ENCODE peak calls at places on chromosomes 12 and 14, in five cellular contexts. W is HCT116, D is coronary artery, K is cardiac fibroblast, E is IMR-90. M is an unnamed sample.

GRCh38 chr12:107685360-107686248 is at the start of gene PWP1:
- DNase-seq in W (peak), D (peak), K (peak), E (peak), M (peak)

GRCh38 chr14:104383088-104383805 is 196.3 kb upstream of the C14orf180 start:
- DNase-seq in W (no peak), D (no peak), K (no peak), E (no peak), M (no peak)

GRCh38 chr14:83994020-83994419 is 1535.9 kb upstream of the FLRT2 start:
- DNase-seq in W (no peak), D (no peak), K (peak), E (peak), M (no peak)

GRCh38 chr12:74337951-74338350 is 199.7 kb upstream of the ATXN7L3B start:
- DNase-seq in W (peak), D (no peak), K (peak), E (peak), M (no peak)

GRCh38 chr12:79925492-79925891 is 9.4 kb downstream of the PPP1R12A start:
- DNase-seq in W (no peak), D (no peak), K (peak), E (no peak), M (no peak)

GRCh38 chr14:79437951-79438350 is 773.4 kb downstream of the DIO2 start:
- DNase-seq in W (no peak), D (no peak), K (no peak), E (no peak), M (no peak)

GRCh38 chr14:35335388-35336092 is 43.4 kb downstream of the PSMA6 start:
- DNase-seq in W (no peak), D (no peak), K (peak), E (no peak), M (no peak)

GRCh38 chr12:1795221-1795784 is 25.1 kb upstream of the LRTM2 start:
- DNase-seq in W (no peak), D (peak), K (no peak), E (no peak), M (no peak)

GRCh38 chr12:117603316-117604113 is 242.1 kb upstream of the NOS1 start:
- DNase-seq in W (no peak), D (no peak), K (no peak), E (no peak), M (no peak)

GRCh38 chr12:70823182-70823976 is 97.2 kb downstream of the PTPRR start:
- DNase-seq in W (no peak), D (no peak), K (peak), E (no peak), M (no peak)

GRCh38 chr12:117850048-117850447 is 118.7 kb downstream of the KSR2 start:
- DNase-seq in W (peak), D (no peak), K (peak), E (peak), M (no peak)

GRCh38 chr14:75060420-75060819 is 3.4 kb downstream of the ACYP1 start:
- DNase-seq in W (no peak), D (no peak), K (no peak), E (no peak), M (no peak)

GRCh38 chr12:112162261-112162790 is 37.0 kb downstream of the TRAFD1 start:
- DNase-seq in W (no peak), D (peak), K (no peak), E (no peak), M (no peak)

GRCh38 chr12:80622271-80622670 is 85.2 kb upstream of the MYF6 start:
- DNase-seq in W (no peak), D (no peak), K (peak), E (no peak), M (no peak)

GRCh38 chr14:73786632-73786941 is 65.0 kb upstream of the PTGR2 start:
- DNase-seq in W (no peak), D (no peak), K (peak), E (peak), M (no peak)

GRCh38 chr14:67971627-67972625 is 152.3 kb downstream of the RAD51B start:
- DNase-seq in W (no peak), D (no peak), K (peak), E (peak), M (no peak)

GRCh38 chr14:26702721-26703250 is 105.0 kb upstream of the NOVA1 start:
- DNase-seq in W (no peak), D (no peak), K (peak), E (no peak), M (no peak)

GRCh38 chr12:46214668-46215429 is 54.0 kb downstream of the SLC38A1 start:
- DNase-seq in W (no peak), D (no peak), K (no peak), E (peak), M (peak)

GRCh38 chr12:115660211-115660805 is 617.2 kb downstream of the MED13L start:
- DNase-seq in W (no peak), D (no peak), K (peak), E (no peak), M (no peak)

GRCh38 chr12:85440273-85440672 is 160.3 kb downstream of the ALX1 start:
- DNase-seq in W (no peak), D (no peak), K (no peak), E (no peak), M (no peak)

GRCh38 chr12:91852646-91853045 is 293.0 kb downstream of the BTG1 start:
- DNase-seq in W (no peak), D (no peak), K (peak), E (no peak), M (no peak)

GRCh38 chr14:50521912-50522341 is 10.4 kb downstream of the MAP4K5 start:
- DNase-seq in W (no peak), D (no peak), K (peak), E (peak), M (no peak)

GRCh38 chr12:94689646-94690036 is 39.3 kb upstream of the TMCC3 start:
- DNase-seq in W (no peak), D (no peak), K (no peak), E (no peak), M (no peak)

GRCh38 chr14:44029933-44030332 is 477.1 kb downstream of the FSCB start:
- DNase-seq in W (no peak), D (no peak), K (peak), E (no peak), M (no peak)

GRCh38 chr14:44634692-44635091 is 127.6 kb upstream of the FSCB start:
- DNase-seq in W (no peak), D (no peak), K (no peak), E (no peak), M (no peak)

GRCh38 chr12:120916561-120916960 is 12.4 kb upstream of the SPPL3 start:
- DNase-seq in W (no peak), D (no peak), K (no peak), E (no peak), M (no peak)

GRCh38 chr12:120922279-120922678 is 18.1 kb upstream of the SPPL3 start:
- DNase-seq in W (no peak), D (no peak), K (no peak), E (no peak), M (no peak)

GRCh38 chr12:120917748-120918147 is 13.6 kb upstream of the SPPL3 start:
- DNase-seq in W (no peak), D (no peak), K (no peak), E (no peak), M (no peak)

GRCh38 chr12:120914794-120915193 is 10.6 kb upstream of the SPPL3 start:
- DNase-seq in W (no peak), D (no peak), K (no peak), E (no peak), M (no peak)

GRCh38 chr12:120920178-120920577 is 16.0 kb upstream of the SPPL3 start:
- DNase-seq in W (no peak), D (no peak), K (no peak), E (no peak), M (no peak)
- TF ChIP-seq CTCF in W (no peak), D (no peak), K (no peak), E (no peak), M (no peak)

DNA sequence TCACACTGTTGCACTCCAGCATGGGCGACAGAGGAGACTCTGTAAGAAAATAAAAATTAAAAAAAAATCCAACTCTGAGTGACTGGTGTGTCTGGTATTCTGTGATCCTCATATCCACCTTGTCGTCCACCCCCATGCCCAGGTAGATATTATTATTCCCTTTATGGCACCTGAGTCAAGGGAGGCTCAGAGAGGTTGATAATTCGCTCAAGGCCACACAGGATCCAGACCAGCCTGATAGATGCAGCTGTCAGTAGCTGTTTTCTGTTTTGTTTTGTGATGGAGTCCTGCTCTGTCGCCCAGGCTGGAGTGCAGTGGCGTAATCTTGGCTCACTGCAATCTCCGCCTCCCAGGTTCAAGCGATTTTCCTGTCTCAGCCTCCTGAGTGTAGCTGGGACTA is 14.8 kb upstream of the FAM222A start:
- DNase-seq in W (no peak), D (no peak), K (no peak), E (no peak), M (no peak)
- TF ChIP-seq CTCF in W (no peak), D (no peak), K (no peak), E (no peak), M (no peak)

GRCh38 chr12:131703161-131703560 is 7.7 kb upstream of the SFSWAP start:
- DNase-seq in W (no peak), D (no peak), K (no peak), E (no peak), M (no peak)

GRCh38 chr12:131700271-131700670 is 10.6 kb upstream of the SFSWAP start:
- DNase-seq in W (no peak), D (no peak), K (no peak), E (no peak), M (no peak)

GRCh38 chr12:131699434-131699833 is 11.5 kb upstream of the SFSWAP start:
- DNase-seq in W (no peak), D (no peak), K (peak), E (no peak), M (no peak)

GRCh38 chr12:131702573-131702877 is 8.4 kb upstream of the SFSWAP start:
- DNase-seq in W (no peak), D (no peak), K (no peak), E (no peak), M (no peak)

DNA sequence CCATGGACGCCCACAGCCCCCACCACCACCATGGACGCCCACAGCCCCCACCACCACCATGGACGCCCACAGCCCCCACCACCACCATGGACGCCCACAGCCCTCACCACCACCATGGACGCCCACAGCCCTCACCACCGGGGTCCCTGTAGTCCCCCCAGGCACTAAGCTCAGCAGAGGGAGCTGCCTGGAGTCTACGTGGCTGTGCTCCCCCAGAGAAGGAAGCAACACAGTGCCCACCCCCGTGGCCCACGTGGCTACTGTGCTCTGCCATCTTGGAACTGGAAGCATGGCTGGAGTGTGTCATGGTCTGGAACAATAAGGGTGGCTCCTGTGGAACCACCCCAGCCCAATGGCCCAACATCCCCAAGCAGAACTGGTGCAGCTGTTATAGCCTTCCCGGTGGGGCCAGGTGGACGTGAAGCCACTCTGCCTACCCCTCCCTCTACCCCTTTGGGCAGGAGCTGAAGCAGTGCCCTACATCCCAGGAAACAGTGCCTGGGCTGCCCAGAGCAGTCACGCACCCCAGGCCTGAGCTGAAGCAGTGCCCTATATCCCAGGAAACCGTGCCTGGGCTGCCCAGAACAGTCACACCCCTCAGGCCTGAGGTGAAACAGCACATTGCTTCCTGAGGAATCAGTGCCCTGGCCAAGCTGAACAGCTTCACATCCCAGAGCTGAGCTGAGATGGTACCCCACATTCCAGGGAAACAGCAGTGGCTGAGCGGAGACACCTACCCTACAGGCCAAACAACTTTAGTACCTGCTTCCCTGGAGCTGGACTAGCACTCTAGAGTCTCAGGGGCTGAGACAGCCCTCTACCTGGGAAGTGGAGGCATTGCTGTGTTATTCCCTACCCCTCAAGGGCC is 9.0 kb upstream of the SFSWAP start:
- DNase-seq in W (no peak), D (no peak), K (no peak), E (no peak), M (no peak)
- TF ChIP-seq CTCF in W (no peak), D (no peak), K (no peak), E (no peak), M (no peak)

GRCh38 chr14:77245820-77246219 is 25.2 kb downstream of the NGB start:
- DNase-seq in W (no peak), D (no peak), K (no peak), E (no peak), M (no peak)
- TF ChIP-seq CTCF in W (peak), D (no peak), K (no peak), E (no peak), M (no peak)

GRCh38 chr12:109203480-109203879 is 87.1 kb downstream of the ACACB start:
- DNase-seq in W (no peak), D (no peak), K (no peak), E (no peak), M (no peak)
- TF ChIP-seq CTCF in W (peak), D (no peak), K (no peak), E (no peak), M (no peak)